ENCODE peak calls at places on chromosomes 5 and 9, in five cellular contexts. R is Peyer's patch, C is GM23338, T is heart right ventricle, I is HL-60. U is an unnamed sample.
A peak's percentile ranks its signal among the peaks of the same experiment; 100 is the strongest.

GRCh38 chr5:6583049-6583880 is 49.6 kb downstream of the NSUN2 start:
- DNase-seq in R (no peak), T (peak; percentile 51), C (peak; percentile 77), I (no peak), U (no peak)

GRCh38 chr5:124866355-124867063 is 120.1 kb upstream of the ZNF608 start:
- DNase-seq in I (no peak), R (no peak), C (no peak), T (no peak), U (peak; percentile 72)

GRCh38 chr9:70614786-70615565 is 200.5 kb upstream of the KLF9 start:
- DNase-seq in I (no peak), R (no peak), C (no peak), T (peak; percentile 36), U (no peak)

GRCh38 chr5:127536687-127537086 is 19.2 kb downstream of the PRRC1 start:
- DNase-seq in T (no peak), C (peak; percentile 28), I (no peak), R (no peak), U (peak; percentile 26)

GRCh38 chr9:101027733-101028345 is 688 bp upstream of the PLPPR1 start:
- DNase-seq in C (no peak), I (no peak), R (no peak), T (no peak), U (no peak)

GRCh38 chr5:81250004-81250403 is 16.9 kb downstream of the CKMT2 start:
- DNase-seq in I (no peak), C (no peak), T (no peak), R (no peak), U (no peak)

GRCh38 chr5:160542281-160542680 is 120.6 kb downstream of the PTTG1 start:
- DNase-seq in R (no peak), T (no peak), C (no peak), I (no peak), U (peak; percentile 94)

GRCh38 chr9:86485359-86485758 is 131.1 kb upstream of the TUT7 start:
- DNase-seq in R (no peak), T (no peak), I (no peak), C (no peak), U (no peak)

GRCh38 chr9:97980479-97980803 is 2.7 kb upstream of the ANP32B start:
- DNase-seq in C (no peak), T (peak; percentile 51), R (no peak), I (no peak), U (no peak)

GRCh38 chr9:83706703-83707517 is 848 bp downstream of the UBQLN1 start:
- DNase-seq in I (peak; percentile 30), R (peak; percentile 69), T (peak; percentile 44), C (peak; percentile 84), U (no peak)

GRCh38 chr9:26169684-26170083 is 491.4 kb upstream of the TUSC1 start:
- DNase-seq in R (no peak), T (no peak), C (no peak), I (no peak), U (peak; percentile 5)

GRCh38 chr9:7402704-7403389 is 396.7 kb downstream of the DMAC1 start:
- DNase-seq in R (no peak), T (no peak), I (no peak), C (peak; percentile 36), U (no peak)

GRCh38 chr5:18270635-18271338 is 636.5 kb downstream of the TAF11L14 start:
- DNase-seq in I (no peak), T (no peak), C (no peak), R (no peak), U (peak; percentile 65)

GRCh38 chr9:123115146-123115913 is 81.9 kb downstream of the GPR21 start:
- DNase-seq in I (no peak), R (no peak), C (no peak), T (no peak), U (peak; percentile 23)

GRCh38 chr9:38172601-38173000 is 103.6 kb upstream of the SHB start:
- DNase-seq in I (no peak), T (no peak), C (peak; percentile 36), R (no peak), U (no peak)

GRCh38 chr5:95728494-95729114 is 2.5 kb upstream of the RHOBTB3 start:
- DNase-seq in R (no peak), T (no peak), I (no peak), C (peak; percentile 63), U (peak; percentile 87)

GRCh38 chr5:3394046-3394597 is 201.5 kb upstream of the IRX1 start:
- DNase-seq in R (no peak), T (no peak), C (no peak), I (no peak), U (no peak)

GRCh38 chr9:33186457-33187168 is 19.5 kb upstream of the B4GALT1 start:
- DNase-seq in I (no peak), T (no peak), C (no peak), R (no peak), U (peak; percentile 95)

GRCh38 chr9:97578846-97579245 is 54.3 kb downstream of the TSTD2 start:
- DNase-seq in R (no peak), T (no peak), C (no peak), I (no peak), U (no peak)

GRCh38 chr5:176392526-176392925 is 4.0 kb downstream of the HIGD2A start:
- DNase-seq in I (no peak), T (no peak), C (no peak), R (no peak), U (no peak)

GRCh38 chr5:74638776-74639537 is 1.6 kb downstream of the ENC1 start:
- DNase-seq in C (no peak), T (no peak), R (no peak), I (no peak), U (peak; percentile 65)

GRCh38 chr9:534886-535285 is 306.6 kb upstream of the DMRT1 start:
- DNase-seq in I (no peak), T (peak; percentile 26), R (no peak), C (no peak), U (peak; percentile 69)

GRCh38 chr5:149387081-149387611 is 8.1 kb upstream of the IL17B start:
- DNase-seq in C (no peak), T (no peak), I (no peak), R (no peak), U (no peak)

GRCh38 chr9:117528225-117528624 is 113.4 kb upstream of the ASTN2 start:
- DNase-seq in I (no peak), T (no peak), C (no peak), R (no peak), U (no peak)

GRCh38 chr5:1814183-1815020 is 13.2 kb downstream of the NDUFS6 start:
- DNase-seq in R (no peak), T (no peak), I (no peak), C (no peak), U (no peak)

GRCh38 chr5:18761801-18762200 is 1127.5 kb downstream of the TAF11L14 start:
- DNase-seq in C (no peak), T (no peak), I (no peak), R (no peak), U (peak; percentile 64)

GRCh38 chr5:93304391-93304790 is 276.6 kb downstream of the NR2F1-AS1 start:
- DNase-seq in I (no peak), R (no peak), C (no peak), T (no peak), U (no peak)

GRCh38 chr5:87015908-87016307 is 251.8 kb upstream of the RASA1 start:
- DNase-seq in C (no peak), R (no peak), T (no peak), I (no peak), U (no peak)

GRCh38 chr9:32389365-32389764 is 4.9 kb downstream of the ACO1 start:
- DNase-seq in R (no peak), T (no peak), C (no peak), I (no peak), U (no peak)

GRCh38 chr9:133116346-133117231 is 4.5 kb downstream of the RALGDS start:
- DNase-seq in R (peak; percentile 79), T (peak; percentile 16), I (no peak), C (no peak), U (no peak)

GRCh38 chr9:78234810-78235209 is 1.1 kb upstream of the CEP78 start:
- DNase-seq in I (no peak), R (no peak), C (no peak), T (no peak), U (peak; percentile 17)

GRCh38 chr5:101590384-101590783 is 687.3 kb upstream of the ST8SIA4 start:
- DNase-seq in I (no peak), R (no peak), C (peak; percentile 50), T (no peak), U (peak; percentile 11)

GRCh38 chr5:25516136-25516535 is 871.4 kb upstream of the CDH10 start:
- DNase-seq in R (no peak), T (no peak), I (no peak), C (no peak), U (no peak)

GRCh38 chr9:35726876-35727438 is 5.0 kb downstream of the TLN1 start:
- DNase-seq in R (peak; percentile 62), C (peak; percentile 29), I (peak; percentile 56), T (peak; percentile 38), U (no peak)

GRCh38 chr5:89064691-89065207 is 181.8 kb upstream of the MEF2C start:
- DNase-seq in I (no peak), C (no peak), R (no peak), T (no peak), U (no peak)

GRCh38 chr9:83313771-83314170 is 224.4 kb downstream of the FRMD3 start:
- DNase-seq in I (no peak), T (no peak), C (no peak), R (no peak), U (no peak)

GRCh38 chr5:40831346-40832210 is 3.4 kb downstream of the RPL37 start:
- DNase-seq in R (no peak), C (no peak), T (no peak), I (no peak), U (peak; percentile 37)

DNA sequence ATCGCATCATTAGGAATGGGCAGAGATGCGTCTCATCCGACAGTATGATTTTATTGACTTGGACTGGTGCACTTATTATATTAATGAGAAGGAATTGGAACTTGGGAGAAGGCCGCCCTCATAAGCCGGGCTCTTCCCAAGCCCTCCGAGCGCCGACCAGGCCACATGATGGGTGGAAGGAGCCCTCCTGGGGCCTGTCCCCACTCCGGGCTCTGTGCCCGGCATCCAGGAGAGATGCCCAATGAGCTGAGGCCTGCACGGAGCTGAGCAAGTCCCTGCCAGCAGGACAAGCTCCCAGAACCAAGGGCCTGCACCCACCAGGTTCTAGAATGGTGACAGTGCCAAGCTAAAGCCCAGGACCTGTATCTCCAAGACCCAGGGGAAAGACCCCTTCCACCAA is 71.6 kb downstream of the NEK6 start:
- DNase-seq in I (no peak), T (no peak), C (no peak), R (no peak), U (no peak)
- TF ChIP-seq CTCF in I (no peak), T (no peak), C (no peak), R (no peak), U (no peak)

DNA sequence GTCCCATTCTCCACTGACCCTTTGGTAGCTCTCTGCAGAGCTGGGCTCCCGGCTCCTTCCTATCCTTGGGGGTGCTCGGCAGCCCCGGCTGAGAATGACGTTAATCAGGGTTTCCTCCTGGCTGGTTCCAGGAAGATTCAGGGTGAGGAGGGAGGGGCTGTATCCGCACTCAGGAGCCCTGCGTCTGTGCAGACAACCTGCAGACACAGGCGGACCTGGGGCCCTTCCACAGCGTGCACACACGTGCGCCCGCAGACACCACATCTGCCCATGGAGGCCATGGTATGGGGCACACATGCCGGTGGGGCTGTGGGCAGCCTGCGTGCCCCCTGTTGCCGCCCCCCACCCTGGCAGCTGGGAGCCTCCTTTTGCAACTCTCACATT is 66.6 kb upstream of the RNU6ATAC start:
- DNase-seq in I (no peak), R (no peak), C (no peak), T (no peak), U (no peak)
- H3K4me3 ChIP-seq in I (no peak overlapping the region), R (no peak overlapping the region), C (no peak overlapping the region), T (no peak overlapping the region), U (no peak overlapping the region)

GRCh38 chr9:93949073-93949693 is 6.0 kb downstream of the BARX1 start:
- DNase-seq in T (no peak), C (peak; percentile 64), I (no peak), R (peak; percentile 34), U (no peak)
- H3K27me3 ChIP-seq in T (peaks cover 100% of the 10 kb centered on the region), C (peaks cover 99% of the 10 kb centered on the region), I (peaks cover 79% of the 10 kb centered on the region), R (peaks cover 87% of the 10 kb centered on the region), U (peaks cover 85% of the 10 kb centered on the region)

GRCh38 chr5:145980718-145981117 is 44.3 kb downstream of the SH3RF2 start:
- DNase-seq in C (peak; percentile 28), T (no peak), R (no peak), I (no peak), U (peak; percentile 20)
- TF ChIP-seq CTCF in C (peak; percentile 67), T (no peak), R (no peak), I (no peak), U (peak; percentile 10)

U was measured in bronchial epithelial cell.